ENCODE peak calls at places on chromosomes 4 and X, in ten cellular contexts. Q is heart right ventricle, T is ovary, W is tibial nerve, L is fibroblast of lung, K is left lung, O is sigmoid colon, U is Peyer's patch, I is lung, E is psoas muscle. M is an unnamed sample. For H3K4me1 and H3K36me3, the result is how much of the 10 kb centered on the place peaks cover.

GRCh38 chrX:70174754-70175153 is 2.5 kb upstream of the DGAT2L6 start:
- DNase-seq in U (no peak), W (no peak), O (no peak), T (no peak), I (no peak), K (no peak), L (peak), Q (no peak), E (no peak), M (no peak)

GRCh38 chrX:123408856-123409737 is 225.0 kb downstream of the GRIA3 start:
- DNase-seq in I (no peak), U (no peak), T (no peak), O (no peak), Q (no peak), L (no peak), E (no peak), W (no peak), K (no peak), M (no peak)

GRCh38 chr4:147236806-147237205 is 244.1 kb upstream of the EDNRA start:
- DNase-seq in Q (no peak), E (no peak), T (no peak), K (no peak), L (no peak), O (no peak), W (no peak), I (no peak), U (no peak), M (no peak)

GRCh38 chr4:25827373-25827772 is 35.4 kb downstream of the SEL1L3 start:
- DNase-seq in K (no peak), I (no peak), W (peak), L (no peak), Q (peak), T (no peak), U (no peak), E (peak), O (no peak), M (no peak)

GRCh38 chr4:30718889-30719252 is 1.3 kb upstream of the PCDH7 start:
- DNase-seq in W (no peak), I (no peak), U (no peak), L (peak), O (no peak), Q (no peak), T (no peak), E (no peak), K (no peak), M (no peak)

GRCh38 chr4:89586864-89587263 is 250.1 kb downstream of the SNCA start:
- DNase-seq in L (peak), E (no peak), Q (no peak), T (no peak), O (no peak), I (no peak), K (no peak), W (no peak), U (no peak), M (no peak)

GRCh38 chr4:46839128-46839527 is 69.9 kb downstream of the COX7B2 start:
- DNase-seq in I (no peak), W (no peak), Q (no peak), E (no peak), K (no peak), U (no peak), O (no peak), L (no peak), T (no peak), M (no peak)

GRCh38 chrX:40809210-40809609 is 73.9 kb upstream of the MED14 start:
- DNase-seq in O (no peak), T (no peak), W (no peak), L (peak), I (no peak), E (no peak), K (no peak), U (no peak), Q (no peak), M (no peak)

GRCh38 chr4:15344041-15344440 is 83.8 kb upstream of the C1QTNF7 start:
- DNase-seq in K (no peak), E (no peak), W (no peak), U (no peak), I (no peak), T (no peak), O (no peak), Q (no peak), L (peak), M (no peak)

GRCh38 chrX:143635915-143636314 is at the start of gene SLITRK4:
- DNase-seq in I (no peak), Q (no peak), K (no peak), U (no peak), T (no peak), O (no peak), L (peak), W (no peak), E (no peak), M (no peak)

GRCh38 chrX:51459125-51459524 is 37.3 kb downstream of the NUDT11 start:
- DNase-seq in I (no peak), O (no peak), K (no peak), E (no peak), W (no peak), Q (no peak), L (peak), U (no peak), T (no peak), M (no peak)

GRCh38 chr4:152591361-152591760 is 55.5 kb upstream of the FBXW7 start:
- DNase-seq in W (peak), E (peak), I (peak), T (peak), U (peak), O (peak), L (peak), Q (peak), K (peak), M (peak)

GRCh38 chr4:102783006-102783405 is 22.2 kb upstream of the MANBA start:
- DNase-seq in L (peak), O (no peak), I (no peak), E (no peak), Q (no peak), W (no peak), U (no peak), K (no peak), T (no peak), M (no peak)

GRCh38 chr4:186724048-186724860 is 598 bp upstream of the FAT1 start:
- DNase-seq in Q (peak), U (peak), L (peak), O (peak), W (no peak), K (peak), T (peak), I (peak), E (peak), M (no peak)

GRCh38 chr4:12488672-12489071 is 995.5 kb downstream of the RAB28 start:
- DNase-seq in E (no peak), Q (peak), U (no peak), W (no peak), K (no peak), L (no peak), I (no peak), T (no peak), O (no peak), M (no peak)

GRCh38 chr4:153771058-153771457 is 11.2 kb upstream of the RNF175 start:
- DNase-seq in U (no peak), L (peak), K (no peak), T (no peak), E (no peak), Q (no peak), O (no peak), I (no peak), W (no peak), M (no peak)

GRCh38 chr4:108527729-108528128 is 92.6 kb upstream of the RPL34 start:
- DNase-seq in W (no peak), O (no peak), L (no peak), I (no peak), T (no peak), K (no peak), U (no peak), E (no peak), Q (no peak), M (no peak)

GRCh38 chr4:142314183-142314582 is 531.9 kb downstream of the INPP4B start:
- DNase-seq in U (no peak), L (no peak), E (no peak), W (no peak), I (no peak), K (no peak), Q (no peak), O (no peak), T (no peak), M (no peak)

GRCh38 chr4:158042591-158043030 is 130.2 kb downstream of the GASK1B start:
- DNase-seq in I (no peak), T (no peak), E (no peak), W (no peak), U (no peak), O (no peak), Q (no peak), K (no peak), L (peak), M (no peak)

GRCh38 chrX:120726294-120726693 is 96.4 kb upstream of the C1GALT1C1 start:
- DNase-seq in L (no peak), K (no peak), U (no peak), W (no peak), I (no peak), Q (no peak), T (no peak), E (no peak), O (no peak), M (no peak)

GRCh38 chr4:107665001-107665400 is 55.0 kb downstream of the PAPSS1 start:
- DNase-seq in W (no peak), T (no peak), Q (no peak), I (no peak), L (no peak), O (no peak), K (no peak), E (no peak), U (no peak), M (no peak)

GRCh38 chrX:123185714-123186113 is 1.6 kb downstream of the GRIA3 start:
- DNase-seq in I (no peak), L (no peak), W (no peak), O (no peak), U (no peak), K (no peak), E (no peak), Q (no peak), T (no peak), M (no peak)

GRCh38 chr4:40722576-40723161 is 27.1 kb upstream of the NSUN7 start:
- DNase-seq in L (no peak), K (no peak), E (no peak), I (no peak), U (no peak), W (no peak), T (no peak), O (no peak), Q (no peak), M (no peak)

GRCh38 chr4:95867919-95868318 is 28.0 kb downstream of the PDHA2 start:
- DNase-seq in Q (no peak), T (no peak), I (no peak), L (peak), K (no peak), W (no peak), U (no peak), O (no peak), E (no peak), M (no peak)

GRCh38 chrX:131067216-131067615 is 9.1 kb downstream of the ARHGAP36 start:
- DNase-seq in O (no peak), W (no peak), T (no peak), I (no peak), E (no peak), L (no peak), U (no peak), Q (no peak), K (no peak), M (no peak)

GRCh38 chr4:155944516-155944915 is 9.2 kb downstream of the CTSO start:
- DNase-seq in Q (no peak), I (no peak), T (no peak), W (no peak), E (no peak), U (no peak), L (no peak), K (no peak), O (no peak), M (no peak)

GRCh38 chrX:140524556-140524955 is 19.7 kb upstream of the SOX3 start:
- DNase-seq in E (no peak), T (no peak), U (no peak), I (no peak), L (no peak), K (no peak), Q (no peak), O (no peak), W (no peak), M (no peak)

GRCh38 chr4:110898290-110898689 is 275.4 kb upstream of the PITX2 start:
- DNase-seq in W (no peak), O (no peak), T (no peak), K (no peak), Q (no peak), U (no peak), E (no peak), L (no peak), I (no peak), M (no peak)

GRCh38 chrX:3066555-3066954 is 25.3 kb downstream of the ARSF start:
- DNase-seq in W (no peak), Q (peak), K (no peak), I (no peak), U (no peak), O (no peak), E (no peak), T (no peak), L (no peak), M (no peak)

GRCh38 chr4:76600447-76600846 is 165.4 kb downstream of the SHROOM3 start:
- DNase-seq in K (no peak), E (no peak), I (no peak), O (no peak), T (no peak), W (no peak), L (no peak), Q (no peak), U (no peak), M (no peak)
- H3K4me1 ChIP-seq in K (under half), E (under half), I (under half), O (under half), T (under half), W (under half), L (under half), Q (under half), U (under half), M (under half)

DNA sequence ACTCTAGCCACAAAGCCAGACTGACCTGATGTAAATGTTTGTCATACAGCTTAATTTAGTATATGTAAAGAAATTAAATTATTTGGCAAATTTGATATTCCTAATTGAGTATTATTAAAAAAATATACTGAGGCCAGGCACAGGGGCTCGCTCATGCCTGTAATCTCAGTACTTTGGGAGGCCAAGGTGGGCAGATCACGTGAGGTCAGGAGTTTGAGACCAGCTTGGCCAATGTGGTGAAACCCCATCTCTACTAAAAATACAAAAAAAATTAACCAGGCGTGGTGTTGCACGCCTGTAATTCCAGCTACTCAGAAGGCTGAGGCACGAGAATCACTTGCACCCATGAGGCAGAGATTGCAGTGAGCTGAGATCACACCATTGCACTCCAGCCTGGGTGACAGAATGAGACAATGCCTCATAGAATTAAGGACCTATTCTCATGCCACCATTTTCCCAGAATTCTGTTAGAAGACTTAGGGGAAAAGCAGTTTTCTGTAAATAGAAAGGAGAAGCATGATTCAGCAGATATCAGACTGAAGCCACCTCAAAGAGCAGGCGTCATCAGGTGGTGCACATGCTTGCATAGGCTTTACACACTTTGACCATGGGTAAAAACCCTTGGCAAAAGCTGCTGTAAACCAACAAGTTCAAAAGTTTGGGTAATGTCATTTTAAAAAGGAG is 6.1 kb downstream of the UBQLN2 start:
- DNase-seq in O (no peak), T (no peak), I (no peak), E (no peak), U (no peak), L (no peak), K (no peak), W (no peak), Q (no peak), M (no peak)
- TF ChIP-seq CTCF in O (no peak), T (no peak), I (no peak), E (no peak), U (no peak), L (no peak), K (no peak), W (no peak), Q (no peak), M (no peak)

DNA sequence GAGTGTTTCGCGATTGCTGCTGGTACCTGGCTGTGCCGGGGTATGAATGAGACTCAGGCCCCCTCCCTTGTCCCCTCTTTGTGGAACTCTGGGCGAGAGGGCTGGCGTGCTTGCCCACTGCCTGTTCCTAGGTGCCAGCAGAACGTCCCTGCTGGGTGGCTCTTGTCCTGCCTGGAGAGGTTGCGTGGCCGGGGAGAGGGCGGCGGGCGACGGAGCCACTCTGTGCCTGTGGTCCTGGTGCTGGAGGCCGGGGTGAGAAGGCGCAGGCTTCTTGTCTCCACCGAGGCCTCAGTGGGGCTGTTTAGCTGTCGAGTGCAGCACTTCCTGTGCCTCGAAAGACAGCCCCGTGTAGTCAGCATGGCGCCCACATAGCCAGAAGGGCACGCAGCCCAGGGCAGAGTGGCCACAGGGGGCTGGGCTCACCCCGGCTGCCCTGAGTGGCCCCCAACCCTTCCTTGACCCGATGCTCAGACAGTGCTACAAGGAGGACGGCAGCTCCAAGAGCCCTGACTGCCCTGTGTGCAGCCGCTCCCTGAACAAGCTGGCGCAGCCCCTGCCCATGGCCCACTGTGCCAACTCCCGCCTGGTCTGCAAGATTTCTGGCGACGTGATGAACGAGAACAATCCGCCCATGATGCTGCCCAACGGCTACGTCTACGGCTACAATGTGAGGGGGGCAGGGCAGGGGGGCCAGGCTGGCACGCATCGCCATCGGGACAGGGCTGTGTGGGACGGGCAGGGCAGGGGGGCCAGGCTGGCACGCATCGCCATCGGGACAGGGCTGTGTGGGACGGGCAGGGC is 8.9 kb upstream of the UVSSA start:
- DNase-seq in W (no peak), I (no peak), Q (no peak), O (no peak), U (no peak), K (peak), T (no peak), L (no peak), E (no peak), M (peak)
- H3K36me3 ChIP-seq in W (half or more), I (half or more), Q (half or more), O (under half), U (under half), K (under half), T (under half), L (under half), E (under half), M (half or more)

DNA sequence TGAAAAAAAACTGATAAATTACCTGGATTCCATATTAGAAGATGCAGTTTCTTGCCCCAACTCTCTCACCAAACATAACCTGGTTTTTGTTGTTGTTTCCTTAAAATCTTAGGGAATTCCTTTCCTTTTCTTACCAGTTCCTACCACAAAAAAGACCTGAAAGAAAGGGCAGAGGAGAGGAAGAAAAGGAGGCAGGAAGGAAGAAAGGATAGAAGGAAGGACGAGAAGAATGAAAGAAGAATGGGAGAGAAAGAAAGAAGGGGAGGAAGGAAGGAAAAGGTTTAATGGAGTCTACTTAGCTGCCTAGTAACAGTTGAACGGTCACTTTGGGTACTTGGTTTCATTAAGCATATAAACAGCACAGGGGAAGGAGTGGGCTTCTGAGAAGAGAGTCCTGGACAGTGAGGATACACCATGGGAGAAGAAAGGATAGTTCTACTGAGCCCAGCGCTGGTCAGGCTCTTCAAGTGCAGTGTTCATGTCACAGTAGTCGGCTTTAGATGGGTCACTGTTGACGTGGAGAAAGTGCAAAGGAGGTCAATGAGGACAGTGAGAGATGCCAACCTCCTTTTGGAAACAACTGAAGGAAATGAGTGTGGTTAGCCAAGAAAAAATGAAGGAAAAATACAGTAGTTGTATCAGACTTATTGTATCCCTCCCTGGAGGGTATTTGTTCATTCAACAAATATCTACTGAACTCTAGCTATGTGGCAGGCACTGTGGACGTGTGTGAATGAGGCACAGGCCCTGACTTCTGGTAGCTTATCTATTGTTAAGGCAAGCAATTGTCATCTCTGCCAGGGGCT is 1.1 kb upstream of the CHIC2 start:
- DNase-seq in T (no peak), E (no peak), O (no peak), L (no peak), W (no peak), K (no peak), Q (no peak), I (no peak), U (no peak), M (no peak)
- H3K4me1 ChIP-seq in T (under half), E (under half), O (under half), L (under half), W (under half), K (under half), Q (half or more), I (under half), U (under half), M (half or more)

GRCh38 chr4:113090954-113091353 is 41.5 kb downstream of the ANK2 start:
- DNase-seq in U (no peak), T (no peak), I (no peak), O (no peak), K (no peak), W (no peak), Q (no peak), E (no peak), L (no peak), M (no peak)

GRCh38 chr4:113094327-113094726 is 44.9 kb downstream of the ANK2 start:
- DNase-seq in I (no peak), W (no peak), Q (no peak), K (no peak), U (no peak), L (no peak), O (no peak), T (no peak), E (no peak), M (no peak)

DNA sequence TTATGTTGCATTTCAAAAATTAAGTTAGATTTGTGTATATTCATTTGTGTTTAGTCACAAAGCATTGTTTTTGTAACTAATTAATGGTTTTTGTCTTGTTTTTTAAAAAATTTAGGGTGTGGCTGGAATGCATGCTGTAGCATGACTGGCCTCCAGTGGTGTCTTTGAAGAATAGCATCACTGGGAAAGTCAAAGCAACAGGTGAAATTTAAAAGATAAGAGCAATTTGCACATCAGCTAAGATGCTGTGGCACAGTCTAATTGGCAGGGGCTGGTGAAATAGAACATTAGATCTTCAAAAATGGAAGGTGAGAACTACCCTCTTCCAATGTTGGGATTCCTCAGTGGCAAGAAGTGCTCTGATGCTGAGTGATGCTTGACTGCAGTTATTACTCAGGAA is 45.3 kb downstream of the ANK2 start:
- DNase-seq in T (no peak), U (no peak), E (no peak), Q (no peak), O (no peak), W (no peak), K (no peak), I (no peak), L (peak), M (no peak)
- TF ChIP-seq CTCF in T (peak), U (peak), E (peak), Q (peak), O (peak), W (peak), K (peak), I (no peak), L (peak), M (no peak)